ENCODE peak calls at places on chromosomes 12 and 14, in eight cellular contexts. One of them, this sample, is unnamed.

GRCh38 chr12:101047652-101048051 is 162.4 kb downstream of the SLC5A8 start:
- DNase-seq in astrocyte of the spinal cord: no peak
- DNase-seq in thoracic aorta: no peak
- DNase-seq in ovary: no peak
- DNase-seq in Peyer's patch: no peak
- DNase-seq in SK-N-SH: no peak
- DNase-seq in stomach: no peak
- DNase-seq in A549: no peak
- DNase-seq in this sample: no peak

GRCh38 chr14:24965934-24966593 is 83.9 kb downstream of the STXBP6 start:
- DNase-seq in thoracic aorta: no peak
- DNase-seq in astrocyte of the spinal cord: peak
- DNase-seq in Peyer's patch: no peak
- DNase-seq in A549: no peak
- DNase-seq in ovary: no peak
- DNase-seq in stomach: peak
- DNase-seq in SK-N-SH: no peak
- DNase-seq in this sample: no peak

GRCh38 chr14:100124551-100125088 is 34.8 kb downstream of the DEGS2 start:
- DNase-seq in astrocyte of the spinal cord: no peak
- DNase-seq in thoracic aorta: no peak
- DNase-seq in stomach: no peak
- DNase-seq in ovary: no peak
- DNase-seq in Peyer's patch: no peak
- DNase-seq in A549: no peak
- DNase-seq in SK-N-SH: no peak
- DNase-seq in this sample: no peak

GRCh38 chr12:77300815-77301214 is 235.4 kb upstream of the E2F7 start:
- DNase-seq in Peyer's patch: no peak
- DNase-seq in ovary: no peak
- DNase-seq in stomach: no peak
- DNase-seq in astrocyte of the spinal cord: no peak
- DNase-seq in SK-N-SH: no peak
- DNase-seq in A549: no peak
- DNase-seq in thoracic aorta: no peak
- DNase-seq in this sample: no peak

GRCh38 chr14:61268797-61269196 is 12.3 kb downstream of the TMEM30B start:
- DNase-seq in thoracic aorta: no peak
- DNase-seq in stomach: no peak
- DNase-seq in astrocyte of the spinal cord: no peak
- DNase-seq in Peyer's patch: no peak
- DNase-seq in A549: no peak
- DNase-seq in SK-N-SH: no peak
- DNase-seq in ovary: no peak
- DNase-seq in this sample: no peak

GRCh38 chr14:91841065-91841464 is 26.3 kb downstream of the TC2N start:
- DNase-seq in A549: no peak
- DNase-seq in astrocyte of the spinal cord: no peak
- DNase-seq in ovary: no peak
- DNase-seq in Peyer's patch: no peak
- DNase-seq in SK-N-SH: no peak
- DNase-seq in thoracic aorta: no peak
- DNase-seq in stomach: no peak
- DNase-seq in this sample: no peak

GRCh38 chr12:105228494-105228893 is 7.5 kb downstream of the APPL2 start:
- DNase-seq in SK-N-SH: no peak
- DNase-seq in stomach: no peak
- DNase-seq in ovary: no peak
- DNase-seq in thoracic aorta: no peak
- DNase-seq in Peyer's patch: no peak
- DNase-seq in A549: no peak
- DNase-seq in astrocyte of the spinal cord: peak
- DNase-seq in this sample: no peak

GRCh38 chr12:33663000-33663654 is 223.5 kb upstream of the SYT10 start:
- DNase-seq in A549: no peak
- DNase-seq in stomach: no peak
- DNase-seq in thoracic aorta: no peak
- DNase-seq in Peyer's patch: no peak
- DNase-seq in ovary: no peak
- DNase-seq in astrocyte of the spinal cord: no peak
- DNase-seq in SK-N-SH: no peak
- DNase-seq in this sample: no peak

GRCh38 chr12:8493084-8493483 is 20.2 kb upstream of the CLEC4D start:
- DNase-seq in SK-N-SH: no peak
- DNase-seq in astrocyte of the spinal cord: no peak
- DNase-seq in A549: no peak
- DNase-seq in stomach: no peak
- DNase-seq in Peyer's patch: no peak
- DNase-seq in thoracic aorta: no peak
- DNase-seq in ovary: no peak
- DNase-seq in this sample: no peak

GRCh38 chr14:59060841-59061240 is 127.6 kb upstream of the DAAM1 start:
- DNase-seq in thoracic aorta: no peak
- DNase-seq in ovary: no peak
- DNase-seq in A549: no peak
- DNase-seq in Peyer's patch: no peak
- DNase-seq in stomach: no peak
- DNase-seq in SK-N-SH: no peak
- DNase-seq in astrocyte of the spinal cord: no peak
- DNase-seq in this sample: no peak

GRCh38 chr14:23299558-23299957 is 3.1 kb downstream of the PPP1R3E start:
- DNase-seq in SK-N-SH: no peak
- DNase-seq in thoracic aorta: no peak
- DNase-seq in astrocyte of the spinal cord: peak
- DNase-seq in ovary: no peak
- DNase-seq in A549: peak
- DNase-seq in stomach: no peak
- DNase-seq in Peyer's patch: no peak
- DNase-seq in this sample: no peak

GRCh38 chr14:54627325-54627717 is 60.4 kb downstream of the SAMD4A start:
- DNase-seq in SK-N-SH: no peak
- DNase-seq in astrocyte of the spinal cord: no peak
- DNase-seq in stomach: no peak
- DNase-seq in Peyer's patch: no peak
- DNase-seq in ovary: no peak
- DNase-seq in A549: no peak
- DNase-seq in thoracic aorta: no peak
- DNase-seq in this sample: no peak

GRCh38 chr12:69052613-69053408 is 119.8 kb upstream of the CPM start:
- DNase-seq in Peyer's patch: no peak
- DNase-seq in stomach: no peak
- DNase-seq in SK-N-SH: no peak
- DNase-seq in A549: peak
- DNase-seq in ovary: no peak
- DNase-seq in thoracic aorta: no peak
- DNase-seq in astrocyte of the spinal cord: peak
- DNase-seq in this sample: no peak

GRCh38 chr12:54390668-54391551 is 6.4 kb upstream of the ZNF385A start:
- DNase-seq in ovary: peak
- DNase-seq in SK-N-SH: peak
- DNase-seq in A549: peak
- DNase-seq in stomach: peak
- DNase-seq in Peyer's patch: peak
- DNase-seq in astrocyte of the spinal cord: no peak
- DNase-seq in thoracic aorta: no peak
- DNase-seq in this sample: no peak
- H3K4me3 ChIP-seq in ovary: peak
- H3K4me3 ChIP-seq in SK-N-SH: no peak
- H3K4me3 ChIP-seq in A549: peak
- H3K4me3 ChIP-seq in stomach: peak
- H3K4me3 ChIP-seq in Peyer's patch: peak
- H3K4me3 ChIP-seq in astrocyte of the spinal cord: peak
- H3K4me3 ChIP-seq in thoracic aorta: peak
- H3K4me3 ChIP-seq in this sample: no peak

DNA sequence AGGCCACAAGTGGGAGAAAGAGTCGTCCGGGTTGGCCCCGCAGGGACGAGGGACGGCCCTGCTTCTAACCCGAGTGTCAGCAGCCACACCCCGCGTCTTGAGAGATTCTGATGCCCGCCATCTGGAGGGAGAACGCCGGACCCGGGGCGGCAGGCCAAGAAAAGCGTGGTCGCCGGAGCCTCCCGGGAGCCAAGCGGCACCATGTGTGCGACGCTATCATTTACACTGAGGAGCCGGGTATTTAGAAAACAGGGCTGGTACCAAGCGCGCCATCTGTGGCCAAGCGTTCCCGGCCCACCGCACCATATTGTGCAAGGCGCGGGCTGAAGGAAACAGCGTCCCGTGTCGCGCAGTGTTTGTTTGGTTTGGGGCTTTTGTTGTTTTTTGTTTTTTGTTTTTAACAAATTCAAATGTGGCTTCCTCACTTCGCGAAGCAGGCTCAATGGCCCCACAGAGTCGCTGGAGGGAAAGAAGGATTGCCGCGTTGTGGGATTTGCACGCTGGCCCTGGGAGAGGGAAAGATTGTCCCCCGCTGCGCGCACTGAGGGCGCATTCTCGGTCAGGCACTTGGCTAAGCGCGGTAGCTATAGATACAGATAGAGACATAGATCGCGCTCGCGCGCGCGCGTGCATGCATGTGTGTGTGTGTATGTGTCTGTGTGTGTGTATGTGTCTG is 153.8 kb downstream of the BCL11B start:
- DNase-seq in SK-N-SH: peak
- DNase-seq in stomach: peak
- DNase-seq in thoracic aorta: no peak
- DNase-seq in ovary: no peak
- DNase-seq in astrocyte of the spinal cord: no peak
- DNase-seq in Peyer's patch: no peak
- DNase-seq in A549: no peak
- DNase-seq in this sample: no peak
- H3K4me3 ChIP-seq in SK-N-SH: no peak
- H3K4me3 ChIP-seq in stomach: no peak
- H3K4me3 ChIP-seq in thoracic aorta: no peak
- H3K4me3 ChIP-seq in ovary: no peak
- H3K4me3 ChIP-seq in astrocyte of the spinal cord: no peak
- H3K4me3 ChIP-seq in Peyer's patch: no peak
- H3K4me3 ChIP-seq in A549: no peak
- H3K4me3 ChIP-seq in this sample: no peak

DNA sequence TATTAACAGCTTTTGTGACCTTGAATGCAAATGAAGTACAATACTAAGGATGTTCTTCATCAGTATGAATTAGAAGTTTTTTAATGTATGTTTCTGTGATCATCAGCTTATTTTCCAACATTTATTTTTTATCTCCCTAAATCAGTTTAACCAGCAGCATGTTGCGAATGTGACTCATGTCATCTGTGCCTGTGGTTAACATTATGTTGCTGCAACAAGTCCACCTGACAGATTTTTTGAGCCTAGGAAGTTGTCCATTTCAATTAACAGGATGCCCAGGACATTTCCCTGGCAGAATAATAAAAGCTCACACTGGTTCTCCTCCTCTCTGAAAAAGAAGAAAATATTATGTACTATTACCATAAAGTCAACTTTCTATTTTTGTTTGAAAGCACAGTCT is 155.5 kb downstream of the SYT1 start:
- DNase-seq in SK-N-SH: peak
- DNase-seq in A549: no peak
- DNase-seq in ovary: no peak
- DNase-seq in stomach: no peak
- DNase-seq in thoracic aorta: no peak
- DNase-seq in Peyer's patch: no peak
- DNase-seq in astrocyte of the spinal cord: peak
- DNase-seq in this sample: no peak
- H3K4me3 ChIP-seq in SK-N-SH: no peak
- H3K4me3 ChIP-seq in A549: no peak
- H3K4me3 ChIP-seq in ovary: no peak
- H3K4me3 ChIP-seq in stomach: no peak
- H3K4me3 ChIP-seq in thoracic aorta: no peak
- H3K4me3 ChIP-seq in Peyer's patch: no peak
- H3K4me3 ChIP-seq in astrocyte of the spinal cord: no peak
- H3K4me3 ChIP-seq in this sample: no peak

GRCh38 chr12:94195483-94195882 is 47.1 kb downstream of the PLXNC1 start:
- DNase-seq in stomach: no peak
- DNase-seq in thoracic aorta: no peak
- DNase-seq in Peyer's patch: no peak
- DNase-seq in astrocyte of the spinal cord: no peak
- DNase-seq in SK-N-SH: no peak
- DNase-seq in ovary: no peak
- DNase-seq in A549: no peak
- DNase-seq in this sample: no peak

GRCh38 chr12:94193623-94194022 is 45.2 kb downstream of the PLXNC1 start:
- DNase-seq in Peyer's patch: no peak
- DNase-seq in astrocyte of the spinal cord: no peak
- DNase-seq in ovary: no peak
- DNase-seq in thoracic aorta: no peak
- DNase-seq in stomach: no peak
- DNase-seq in SK-N-SH: no peak
- DNase-seq in A549: no peak
- DNase-seq in this sample: no peak

GRCh38 chr12:94191023-94191422 is 42.6 kb downstream of the PLXNC1 start:
- DNase-seq in stomach: no peak
- DNase-seq in Peyer's patch: no peak
- DNase-seq in astrocyte of the spinal cord: no peak
- DNase-seq in ovary: no peak
- DNase-seq in SK-N-SH: no peak
- DNase-seq in thoracic aorta: no peak
- DNase-seq in A549: no peak
- DNase-seq in this sample: no peak

GRCh38 chr12:94192506-94192905 is 44.1 kb downstream of the PLXNC1 start:
- DNase-seq in thoracic aorta: no peak
- DNase-seq in astrocyte of the spinal cord: no peak
- DNase-seq in Peyer's patch: no peak
- DNase-seq in SK-N-SH: no peak
- DNase-seq in stomach: no peak
- DNase-seq in ovary: no peak
- DNase-seq in A549: no peak
- DNase-seq in this sample: no peak

GRCh38 chr12:94193168-94193567 is 44.8 kb downstream of the PLXNC1 start:
- DNase-seq in astrocyte of the spinal cord: no peak
- DNase-seq in SK-N-SH: no peak
- DNase-seq in Peyer's patch: no peak
- DNase-seq in A549: no peak
- DNase-seq in thoracic aorta: no peak
- DNase-seq in stomach: no peak
- DNase-seq in ovary: no peak
- DNase-seq in this sample: no peak
- H3K4me3 ChIP-seq in astrocyte of the spinal cord: no peak
- H3K4me3 ChIP-seq in SK-N-SH: no peak
- H3K4me3 ChIP-seq in Peyer's patch: no peak
- H3K4me3 ChIP-seq in A549: no peak
- H3K4me3 ChIP-seq in thoracic aorta: no peak
- H3K4me3 ChIP-seq in stomach: no peak
- H3K4me3 ChIP-seq in ovary: no peak
- H3K4me3 ChIP-seq in this sample: no peak

This sample was measured in DND-41.